ENCODE peak calls at places on chromosome 22, in nine cellular contexts. One of them, this sample, is unnamed.

GRCh38 chr22:17903564-17904295 is 120.6 kb downstream of the MICAL3 start:
- DNase-seq in A549: no peak
- DNase-seq in Panc1: no peak
- DNase-seq in Peyer's patch: no peak
- DNase-seq in sigmoid colon: no peak
- DNase-seq in cardiac muscle cell: peak
- DNase-seq in stomach: no peak
- DNase-seq in left ventricle myocardium inferior: peak
- DNase-seq in astrocyte: no peak
- DNase-seq in this sample: no peak

GRCh38 chr22:21984793-21985192 is 2.2 kb upstream of the TOP3B start:
- DNase-seq in A549: no peak
- DNase-seq in Panc1: no peak
- DNase-seq in Peyer's patch: no peak
- DNase-seq in sigmoid colon: no peak
- DNase-seq in cardiac muscle cell: peak
- DNase-seq in stomach: no peak
- DNase-seq in left ventricle myocardium inferior: no peak
- DNase-seq in astrocyte: no peak
- DNase-seq in this sample: no peak

GRCh38 chr22:19240813-19241592 is 50.5 kb downstream of the CLTCL1 start:
- DNase-seq in A549: no peak
- DNase-seq in Panc1: no peak
- DNase-seq in Peyer's patch: no peak
- DNase-seq in sigmoid colon: no peak
- DNase-seq in cardiac muscle cell: no peak
- DNase-seq in stomach: no peak
- DNase-seq in left ventricle myocardium inferior: no peak
- DNase-seq in astrocyte: no peak
- DNase-seq in this sample: no peak

GRCh38 chr22:50018608-50019291 is 6.2 kb upstream of the IL17REL start:
- DNase-seq in A549: no peak
- DNase-seq in Panc1: no peak
- DNase-seq in Peyer's patch: no peak
- DNase-seq in sigmoid colon: no peak
- DNase-seq in cardiac muscle cell: no peak
- DNase-seq in stomach: no peak
- DNase-seq in left ventricle myocardium inferior: no peak
- DNase-seq in astrocyte: no peak
- DNase-seq in this sample: no peak

GRCh38 chr22:19178065-19178658 is 374 bp downstream of the SLC25A1 start:
- DNase-seq in A549: peak
- DNase-seq in Panc1: no peak
- DNase-seq in Peyer's patch: peak
- DNase-seq in sigmoid colon: peak
- DNase-seq in cardiac muscle cell: peak
- DNase-seq in stomach: peak
- DNase-seq in left ventricle myocardium inferior: peak
- DNase-seq in astrocyte: no peak
- DNase-seq in this sample: no peak

GRCh38 chr22:17774206-17774927 is at the start of gene BID:
- DNase-seq in A549: no peak
- DNase-seq in Panc1: no peak
- DNase-seq in Peyer's patch: peak
- DNase-seq in sigmoid colon: no peak
- DNase-seq in cardiac muscle cell: peak
- DNase-seq in stomach: peak
- DNase-seq in left ventricle myocardium inferior: peak
- DNase-seq in astrocyte: no peak
- DNase-seq in this sample: no peak

GRCh38 chr22:45208993-45209838 is 31.5 kb downstream of the KIAA0930 start:
- DNase-seq in A549: no peak
- DNase-seq in Panc1: no peak
- DNase-seq in Peyer's patch: no peak
- DNase-seq in sigmoid colon: peak
- DNase-seq in cardiac muscle cell: no peak
- DNase-seq in stomach: no peak
- DNase-seq in left ventricle myocardium inferior: no peak
- DNase-seq in astrocyte: peak
- DNase-seq in this sample: peak

GRCh38 chr22:25334091-25334490 is 114.7 kb downstream of the CRYBB2 start:
- DNase-seq in A549: no peak
- DNase-seq in Panc1: peak
- DNase-seq in Peyer's patch: peak
- DNase-seq in sigmoid colon: no peak
- DNase-seq in cardiac muscle cell: peak
- DNase-seq in stomach: peak
- DNase-seq in left ventricle myocardium inferior: peak
- DNase-seq in astrocyte: no peak
- DNase-seq in this sample: no peak

GRCh38 chr22:45319319-45319675 is 9.6 kb downstream of the FAM118A start:
- DNase-seq in A549: no peak
- DNase-seq in Panc1: no peak
- DNase-seq in Peyer's patch: no peak
- DNase-seq in sigmoid colon: peak
- DNase-seq in cardiac muscle cell: no peak
- DNase-seq in stomach: no peak
- DNase-seq in left ventricle myocardium inferior: peak
- DNase-seq in astrocyte: peak
- DNase-seq in this sample: no peak

GRCh38 chr22:24432059-24432853 is 4.9 kb downstream of the ADORA2A start:
- DNase-seq in A549: no peak
- DNase-seq in Panc1: no peak
- DNase-seq in Peyer's patch: no peak
- DNase-seq in sigmoid colon: peak
- DNase-seq in cardiac muscle cell: peak
- DNase-seq in stomach: peak
- DNase-seq in left ventricle myocardium inferior: peak
- DNase-seq in astrocyte: peak
- DNase-seq in this sample: no peak

GRCh38 chr22:24819941-24820461 is 14.0 kb downstream of the SGSM1 start:
- DNase-seq in A549: peak
- DNase-seq in Panc1: no peak
- DNase-seq in Peyer's patch: no peak
- DNase-seq in sigmoid colon: peak
- DNase-seq in cardiac muscle cell: no peak
- DNase-seq in stomach: peak
- DNase-seq in left ventricle myocardium inferior: peak
- DNase-seq in astrocyte: no peak
- DNase-seq in this sample: no peak

GRCh38 chr22:42108848-42109247 is 18.3 kb upstream of the NDUFA6 start:
- DNase-seq in A549: no peak
- DNase-seq in Panc1: no peak
- DNase-seq in Peyer's patch: no peak
- DNase-seq in sigmoid colon: no peak
- DNase-seq in cardiac muscle cell: no peak
- DNase-seq in stomach: no peak
- DNase-seq in left ventricle myocardium inferior: no peak
- DNase-seq in astrocyte: no peak
- DNase-seq in this sample: no peak

GRCh38 chr22:41939981-41940852 is 6.7 kb downstream of the CENPM start:
- DNase-seq in A549: no peak
- DNase-seq in Panc1: no peak
- DNase-seq in Peyer's patch: peak
- DNase-seq in sigmoid colon: no peak
- DNase-seq in cardiac muscle cell: no peak
- DNase-seq in stomach: peak
- DNase-seq in left ventricle myocardium inferior: no peak
- DNase-seq in astrocyte: no peak
- DNase-seq in this sample: no peak

GRCh38 chr22:32048069-32048468 is 5.0 kb downstream of the SLC5A1 start:
- DNase-seq in A549: no peak
- DNase-seq in Panc1: no peak
- DNase-seq in Peyer's patch: no peak
- DNase-seq in sigmoid colon: no peak
- DNase-seq in cardiac muscle cell: no peak
- DNase-seq in stomach: no peak
- DNase-seq in left ventricle myocardium inferior: peak
- DNase-seq in astrocyte: no peak
- DNase-seq in this sample: no peak

GRCh38 chr22:48937032-48937639 is 890.5 kb downstream of the BRD1 start:
- DNase-seq in A549: no peak
- DNase-seq in Panc1: no peak
- DNase-seq in Peyer's patch: no peak
- DNase-seq in sigmoid colon: peak
- DNase-seq in cardiac muscle cell: no peak
- DNase-seq in stomach: peak
- DNase-seq in left ventricle myocardium inferior: no peak
- DNase-seq in astrocyte: no peak
- DNase-seq in this sample: no peak

GRCh38 chr22:50524664-50525103 is 714 bp downstream of the SCO2 start:
- DNase-seq in A549: no peak
- DNase-seq in Panc1: no peak
- DNase-seq in Peyer's patch: no peak
- DNase-seq in sigmoid colon: no peak
- DNase-seq in cardiac muscle cell: no peak
- DNase-seq in stomach: no peak
- DNase-seq in left ventricle myocardium inferior: no peak
- DNase-seq in astrocyte: no peak
- DNase-seq in this sample: no peak

GRCh38 chr22:48397531-48398180 is 1430.0 kb downstream of the BRD1 start:
- DNase-seq in A549: no peak
- DNase-seq in Panc1: no peak
- DNase-seq in Peyer's patch: no peak
- DNase-seq in sigmoid colon: no peak
- DNase-seq in cardiac muscle cell: no peak
- DNase-seq in stomach: no peak
- DNase-seq in left ventricle myocardium inferior: no peak
- DNase-seq in astrocyte: no peak
- DNase-seq in this sample: no peak

GRCh38 chr22:46762238-46763050 is at the start of gene TBC1D22A:
- DNase-seq in A549: peak
- DNase-seq in Panc1: peak
- DNase-seq in Peyer's patch: peak
- DNase-seq in sigmoid colon: peak
- DNase-seq in cardiac muscle cell: peak
- DNase-seq in stomach: peak
- DNase-seq in left ventricle myocardium inferior: peak
- DNase-seq in astrocyte: peak
- DNase-seq in this sample: peak
- TF ChIP-seq CTCF in A549: no peak
- TF ChIP-seq CTCF in Panc1: no peak
- TF ChIP-seq CTCF in Peyer's patch: no peak
- TF ChIP-seq CTCF in sigmoid colon: no peak
- TF ChIP-seq CTCF in cardiac muscle cell: no peak
- TF ChIP-seq CTCF in stomach: no peak
- TF ChIP-seq CTCF in left ventricle myocardium inferior: peak
- TF ChIP-seq CTCF in astrocyte: no peak
- TF ChIP-seq CTCF in this sample: peak

GRCh38 chr22:23115369-23115768 is 26.4 kb downstream of the RSPH14 start:
- DNase-seq in A549: no peak
- DNase-seq in Panc1: no peak
- DNase-seq in Peyer's patch: no peak
- DNase-seq in sigmoid colon: no peak
- DNase-seq in cardiac muscle cell: no peak
- DNase-seq in stomach: no peak
- DNase-seq in left ventricle myocardium inferior: no peak
- DNase-seq in astrocyte: no peak
- DNase-seq in this sample: no peak
- H3K27ac ChIP-seq in A549: no peak
- H3K27ac ChIP-seq in Panc1: no peak
- H3K27ac ChIP-seq in Peyer's patch: no peak
- H3K27ac ChIP-seq in sigmoid colon: no peak
- H3K27ac ChIP-seq in cardiac muscle cell: no peak
- H3K27ac ChIP-seq in stomach: no peak
- H3K27ac ChIP-seq in left ventricle myocardium inferior: no peak
- H3K27ac ChIP-seq in astrocyte: no peak
- H3K27ac ChIP-seq in this sample: no peak

DNA sequence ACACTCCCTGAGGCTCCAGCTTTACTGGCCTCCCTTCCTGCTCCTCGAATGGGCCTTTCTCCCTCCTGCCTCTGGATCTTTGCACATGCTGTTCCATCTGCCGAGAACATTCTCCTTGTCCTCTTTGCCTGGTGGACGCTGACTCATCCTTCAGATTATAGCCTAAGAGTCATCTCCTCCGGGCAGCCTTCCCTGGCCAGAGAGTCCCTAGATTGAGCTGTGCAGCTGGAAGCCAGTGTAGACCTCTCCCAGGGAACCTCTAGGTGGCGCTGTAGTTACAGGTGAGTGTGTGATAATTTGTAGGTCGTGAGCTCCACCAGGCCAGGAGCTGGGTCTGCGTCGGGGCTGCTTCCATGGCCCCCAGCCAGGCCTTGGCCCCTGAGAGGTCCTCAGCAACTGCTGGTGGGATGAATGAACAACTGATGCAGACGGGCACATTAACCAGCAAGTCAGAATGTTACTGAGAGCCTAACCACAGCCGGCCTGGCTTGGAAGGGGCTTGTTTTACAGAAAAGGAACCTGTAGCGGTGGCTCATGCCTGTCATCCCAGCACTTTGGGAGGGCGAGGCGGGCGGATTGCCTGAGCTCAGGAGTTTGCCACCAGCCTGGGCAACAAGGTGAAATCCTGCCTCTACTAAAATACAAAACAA is 8.7 kb downstream of the PNPLA5 start:
- DNase-seq in A549: peak
- DNase-seq in Panc1: peak
- DNase-seq in Peyer's patch: no peak
- DNase-seq in sigmoid colon: peak
- DNase-seq in cardiac muscle cell: peak
- DNase-seq in stomach: peak
- DNase-seq in left ventricle myocardium inferior: no peak
- DNase-seq in astrocyte: peak
- DNase-seq in this sample: peak
- TF ChIP-seq CTCF in A549: peak
- TF ChIP-seq CTCF in Panc1: peak
- TF ChIP-seq CTCF in Peyer's patch: peak
- TF ChIP-seq CTCF in sigmoid colon: no peak
- TF ChIP-seq CTCF in cardiac muscle cell: peak
- TF ChIP-seq CTCF in stomach: no peak
- TF ChIP-seq CTCF in left ventricle myocardium inferior: peak
- TF ChIP-seq CTCF in astrocyte: peak
- TF ChIP-seq CTCF in this sample: peak

GRCh38 chr22:28984482-28985158 is 77.0 kb downstream of the C22orf31 start:
- DNase-seq in A549: no peak
- DNase-seq in Panc1: no peak
- DNase-seq in Peyer's patch: no peak
- DNase-seq in sigmoid colon: no peak
- DNase-seq in cardiac muscle cell: no peak
- DNase-seq in stomach: no peak
- DNase-seq in left ventricle myocardium inferior: no peak
- DNase-seq in astrocyte: no peak
- DNase-seq in this sample: no peak
- H3K27ac ChIP-seq in A549: peak
- H3K27ac ChIP-seq in Panc1: no peak
- H3K27ac ChIP-seq in Peyer's patch: no peak
- H3K27ac ChIP-seq in sigmoid colon: no peak
- H3K27ac ChIP-seq in cardiac muscle cell: peak
- H3K27ac ChIP-seq in stomach: no peak
- H3K27ac ChIP-seq in left ventricle myocardium inferior: no peak
- H3K27ac ChIP-seq in astrocyte: no peak
- H3K27ac ChIP-seq in this sample: no peak

This sample was measured in foreskin keratinocyte.